ENCODE peak calls at places on chromosomes 2 and 18, in seven cellular contexts. E, R, Q, M, O, T and G are unnamed samples.

GRCh38 chr2:110853516-110853915 is 121.1 kb downstream of the ACOXL start:
- DNase-seq in O (no peak), M (peak; percentile 44), E (peak; percentile 56), R (peak; percentile 43), Q (no peak), T (no peak), G (no peak)

GRCh38 chr2:170966648-170967396 is 37.8 kb downstream of the GORASP2 start:
- DNase-seq in M (no peak), T (no peak), E (peak; percentile 55), Q (no peak), R (no peak), O (no peak), G (no peak)

GRCh38 chr2:56522605-56523089 is 338.9 kb downstream of the CCDC85A start:
- DNase-seq in Q (peak; percentile 41), M (peak; percentile 19), T (peak; percentile 50), E (no peak), R (no peak), O (no peak), G (no peak)

GRCh38 chr2:234953116-234954031 is 1.6 kb downstream of the SH3BP4 start:
- DNase-seq in M (no peak), E (no peak), R (no peak), O (no peak), Q (peak; percentile 48), T (peak; percentile 66), G (no peak)

GRCh38 chr2:190698895-190699294 is 50.0 kb downstream of the NAB1 start:
- DNase-seq in M (no peak), Q (no peak), R (peak; percentile 22), T (no peak), O (no peak), E (peak; percentile 57), G (no peak)

GRCh38 chr18:35409921-35410320 is 32.8 kb upstream of the ZNF396 start:
- DNase-seq in Q (no peak), O (no peak), T (no peak), R (no peak), E (no peak), M (peak; percentile 60), G (no peak)

GRCh38 chr18:58776084-58776483 is 88.6 kb upstream of the ZNF532 start:
- DNase-seq in E (no peak), Q (no peak), T (no peak), M (no peak), R (no peak), O (no peak), G (no peak)

GRCh38 chr2:158745067-158745865 is 49.9 kb upstream of the DAPL1 start:
- DNase-seq in T (peak; percentile 45), Q (peak; percentile 71), R (peak; percentile 46), O (no peak), E (peak; percentile 74), M (peak; percentile 80), G (no peak)

GRCh38 chr2:238669581-238670340 is 178.1 kb upstream of the TWIST2 start:
- DNase-seq in O (no peak), Q (no peak), T (no peak), M (peak; percentile 17), R (no peak), E (no peak), G (no peak)

GRCh38 chr2:238841542-238842181 is 6.2 kb upstream of the TWIST2 start:
- DNase-seq in E (no peak), M (peak; percentile 59), R (no peak), T (no peak), O (no peak), Q (no peak), G (no peak)

GRCh38 chr2:187918996-187919821 is 365.0 kb upstream of the TFPI start:
- DNase-seq in R (no peak), E (no peak), M (no peak), T (no peak), Q (no peak), O (no peak), G (no peak)

GRCh38 chr2:241851325-241852115 is 7.2 kb downstream of the PDCD1 start:
- DNase-seq in Q (no peak), R (no peak), M (no peak), T (no peak), E (peak; percentile 21), O (no peak), G (no peak)

GRCh38 chr2:112175958-112176573 is 37.9 kb downstream of the FBLN7 start:
- DNase-seq in Q (no peak), O (no peak), R (no peak), M (no peak), T (no peak), E (no peak), G (no peak)

GRCh38 chr2:94759211-94759610 is 112.0 kb upstream of the TEKT4 start:
- DNase-seq in T (no peak), M (no peak), R (no peak), E (no peak), O (no peak), Q (no peak), G (no peak)

GRCh38 chr2:95027369-95027720 is 1.8 kb downstream of the MAL start:
- DNase-seq in Q (no peak), O (no peak), M (no peak), E (no peak), R (no peak), T (no peak), G (no peak)

GRCh38 chr2:67600946-67601345 is 203.8 kb downstream of the ETAA1 start:
- DNase-seq in Q (no peak), M (peak; percentile 57), T (no peak), R (no peak), E (no peak), O (no peak), G (no peak)

GRCh38 chr2:45709137-45709536 is 57.7 kb downstream of the PRKCE start:
- DNase-seq in E (no peak), R (no peak), T (no peak), Q (no peak), O (no peak), M (no peak), G (no peak)

GRCh38 chr2:143901185-143901842 is 618.6 kb downstream of the ZEB2 start:
- DNase-seq in E (no peak), Q (no peak), M (peak; percentile 90), O (no peak), T (no peak), R (no peak), G (no peak)

GRCh38 chr2:35933031-35933430 is 422.5 kb upstream of the CRIM1 start:
- DNase-seq in O (no peak), Q (no peak), R (no peak), T (no peak), E (no peak), M (peak; percentile 37), G (no peak)

GRCh38 chr2:26576565-26577441 is 64.4 kb downstream of the CIB4 start:
- DNase-seq in M (peak; percentile 40), E (no peak), T (no peak), Q (no peak), R (no peak), O (no peak), G (no peak)

GRCh38 chr2:98713332-98714015 is 17.5 kb downstream of the MGAT4A start:
- DNase-seq in Q (no peak), R (no peak), O (no peak), T (no peak), E (no peak), M (no peak), G (no peak)

GRCh38 chr18:78650926-78651325 is 328.7 kb upstream of the SALL3 start:
- DNase-seq in O (no peak), E (no peak), R (no peak), M (no peak), T (no peak), Q (no peak), G (no peak)

GRCh38 chr2:199895406-199895805 is 15.7 kb upstream of the C2orf69 start:
- DNase-seq in T (no peak), R (no peak), O (no peak), E (no peak), Q (no peak), M (no peak), G (no peak)

GRCh38 chr2:37583867-37584266 is 87.6 kb downstream of the CDC42EP3 start:
- DNase-seq in R (no peak), Q (no peak), O (no peak), M (peak; percentile 49), T (no peak), E (no peak), G (no peak)
- TF ChIP-seq CTCF in R (no peak), Q (no peak), O (no peak), M (no peak), T (no peak), E (no peak), G (no peak)

GRCh38 chr2:3535794-3536681 is 16.7 kb upstream of the ADI1 start:
- DNase-seq in R (no peak), O (peak; percentile 43), Q (no peak), M (peak; percentile 77), T (peak; percentile 64), E (no peak), G (no peak)
- TF ChIP-seq CTCF in R (no peak), O (no peak), Q (no peak), M (no peak), T (no peak), E (no peak), G (no peak)

GRCh38 chr2:54502731-54503130 is 46.6 kb downstream of the SPTBN1 start:
- DNase-seq in E (no peak), O (no peak), T (no peak), M (no peak), R (no peak), Q (no peak), G (no peak)

GRCh38 chr2:54503828-54504227 is 47.7 kb downstream of the SPTBN1 start:
- DNase-seq in R (no peak), E (no peak), M (no peak), T (no peak), O (no peak), Q (no peak), G (no peak)

GRCh38 chr2:54504866-54505265 is 48.7 kb downstream of the SPTBN1 start:
- DNase-seq in R (no peak), O (no peak), M (no peak), T (no peak), E (no peak), Q (no peak), G (no peak)

GRCh38 chr2:54500404-54501147 is 44.4 kb downstream of the SPTBN1 start:
- DNase-seq in R (no peak), M (no peak), O (no peak), E (no peak), Q (no peak), T (no peak), G (no peak)

GRCh38 chr2:54503192-54503591 is 47.1 kb downstream of the SPTBN1 start:
- DNase-seq in M (peak; percentile 49), R (peak; percentile 49), Q (peak; percentile 17), O (no peak), T (no peak), E (peak; percentile 75), G (no peak)
- TF ChIP-seq CTCF in M (peak; percentile 59), R (peak; percentile 63), Q (peak; percentile 44), O (no peak), T (peak; percentile 47), E (peak; percentile 90), G (peak; percentile 23)

DNA sequence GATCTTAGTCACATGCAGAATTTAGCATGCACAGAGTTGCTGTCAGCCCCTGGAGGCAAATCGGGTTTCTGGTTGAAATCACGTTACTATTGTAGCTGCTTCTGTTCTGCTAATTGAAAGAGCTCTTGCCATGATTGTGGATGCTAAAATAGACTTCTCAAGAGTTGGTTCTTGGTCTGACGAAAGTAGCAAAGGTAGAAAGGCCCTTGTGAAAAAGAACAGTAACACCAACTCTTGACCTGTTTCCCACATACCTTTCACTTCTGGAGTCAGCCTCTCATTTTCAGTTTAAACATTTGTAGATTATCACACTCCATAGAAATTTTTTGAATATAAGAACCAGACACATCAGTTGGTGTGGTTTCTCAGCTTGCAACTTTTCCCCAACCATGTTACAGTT is 110.0 kb upstream of the EPB41L3 start:
- DNase-seq in O (no peak), M (no peak), Q (no peak), E (no peak), T (no peak), R (no peak), G (no peak)
- TF ChIP-seq CTCF in O (no peak), M (no peak), Q (no peak), E (no peak), T (no peak), R (no peak), G (no peak)